ENCODE peak calls at places on chromosomes 13 and 19, in six cellular contexts. P is EL, X is smooth muscle cell of the brain vasculature, V is cardiac fibroblast, D is heart left ventricle, W is A549. Z is an unnamed sample.

GRCh38 chr13:44622259-44622658 is 46.1 kb upstream of the TSC22D1 start:
- DNase-seq in D (no peak), W (peak; percentile 39), P (no peak), X (no peak), V (peak; percentile 49), Z (no peak)

GRCh38 chr13:97344250-97345175 is 89.5 kb upstream of the RAP2A start:
- DNase-seq in P (peak; percentile 69), W (peak; percentile 57), X (peak; percentile 33), V (peak; percentile 80), D (peak; percentile 71), Z (peak; percentile 64)

GRCh38 chr19:23817519-23817918 is 58.8 kb upstream of the ZNF681 start:
- DNase-seq in W (peak; percentile 52), P (peak; percentile 31), V (no peak), D (peak; percentile 37), X (no peak), Z (no peak)

GRCh38 chr13:92136449-92137180 is 738.2 kb downstream of the GPC5 start:
- DNase-seq in P (no peak), X (no peak), D (no peak), V (peak; percentile 7), W (no peak), Z (no peak)

GRCh38 chr19:28764066-28764465 is 448.9 kb downstream of the UQCRFS1 start:
- DNase-seq in V (no peak), D (no peak), X (no peak), P (no peak), W (no peak), Z (no peak)

GRCh38 chr19:43809762-43810696 is 7.8 kb upstream of the LYPD5 start:
- DNase-seq in D (no peak), X (peak; percentile 15), W (peak; percentile 82), P (peak; percentile 59), V (peak; percentile 79), Z (peak; percentile 68)

GRCh38 chr19:6271721-6272410 is 7.9 kb downstream of the MLLT1 start:
- DNase-seq in P (peak; percentile 77), D (peak; percentile 94), V (peak; percentile 92), W (no peak), X (no peak), Z (peak; percentile 93)

GRCh38 chr19:7857727-7858701 is 16.2 kb downstream of the PRR36 start:
- DNase-seq in X (no peak), D (no peak), V (no peak), W (no peak), P (no peak), Z (no peak)

GRCh38 chr19:6238643-6239281 is 41.0 kb downstream of the MLLT1 start:
- DNase-seq in W (no peak), D (peak; percentile 67), X (no peak), V (peak; percentile 81), P (no peak), Z (peak; percentile 60)

GRCh38 chr19:45406957-45407375 is 522 bp downstream of the POLR1G start:
- DNase-seq in X (no peak), P (no peak), W (no peak), V (no peak), D (no peak), Z (no peak)

GRCh38 chr19:4575267-4575793 is 15.8 kb upstream of the SEMA6B start:
- DNase-seq in X (peak; percentile 95), D (peak; percentile 85), W (peak; percentile 94), P (peak; percentile 96), V (peak; percentile 100), Z (peak; percentile 95)

GRCh38 chr13:35979378-35979911 is 151.7 kb downstream of the DCLK1 start:
- DNase-seq in D (peak; percentile 75), P (peak; percentile 90), V (peak; percentile 97), X (peak; percentile 87), W (no peak), Z (peak; percentile 85)